ENCODE peak calls at places on chromosome 17, in five cellular contexts. K, F, J, I and N are unnamed samples.

GRCh38 chr17:42780816-42781638 is 617 bp downstream of the WNK4 start:
- DNase-seq in K (no peak), F (no peak), J (no peak), I (no peak), N (no peak)

GRCh38 chr17:55672585-55673501 is 49.8 kb downstream of the TMEM100 start:
- DNase-seq in K (peak), F (no peak), J (no peak), I (no peak), N (peak)

GRCh38 chr17:44348234-44348987 is 3.3 kb downstream of the GRN start:
- DNase-seq in K (peak), F (peak), J (no peak), I (no peak), N (peak)

GRCh38 chr17:83189013-83189672 is 109.7 kb downstream of the METRNL start:
- DNase-seq in K (peak), F (no peak), J (no peak), I (no peak), N (no peak)

GRCh38 chr17:14038206-14038605 is 31.1 kb upstream of the COX10 start:
- DNase-seq in K (no peak), F (no peak), J (no peak), I (no peak), N (no peak)

GRCh38 chr17:45366691-45367090 is 49.9 kb upstream of the MAP3K14 start:
- DNase-seq in K (no peak), F (no peak), J (no peak), I (peak), N (no peak)

GRCh38 chr17:67559381-67559966 is 158.3 kb upstream of the NOL11 start:
- DNase-seq in K (no peak), F (no peak), J (no peak), I (no peak), N (peak)

GRCh38 chr17:6393368-6393952 is 41.5 kb downstream of the AIPL1 start:
- DNase-seq in K (peak), F (no peak), J (no peak), I (no peak), N (no peak)

GRCh38 chr17:57810740-57811632 is 38.9 kb downstream of the MRPS23 start:
- DNase-seq in K (peak), F (no peak), J (no peak), I (peak), N (no peak)

GRCh38 chr17:17723354-17724261 is 42.4 kb downstream of the RAI1 start:
- DNase-seq in K (no peak), F (no peak), J (no peak), I (peak), N (no peak)

GRCh38 chr17:61248399-61248798 is 151.2 kb upstream of the TBX2 start:
- DNase-seq in K (peak), F (no peak), J (no peak), I (peak), N (no peak)

GRCh38 chr17:40092581-40092980 is 7.8 kb downstream of the NR1D1 start:
- DNase-seq in K (no peak), F (no peak), J (no peak), I (no peak), N (no peak)

GRCh38 chr17:3049705-3050295 is 13.6 kb downstream of the OR1D5 start:
- DNase-seq in K (no peak), F (no peak), J (no peak), I (no peak), N (no peak)

GRCh38 chr17:79778504-79779087 is 648 bp downstream of the CBX2 start:
- DNase-seq in K (no peak), F (no peak), J (no peak), I (peak), N (peak)

GRCh38 chr17:66541461-66542182 is 239.2 kb downstream of the PRKCA start:
- DNase-seq in K (no peak), F (no peak), J (no peak), I (peak), N (no peak)

GRCh38 chr17:76506408-76507328 is 5.4 kb upstream of the RHBDF2 start:
- DNase-seq in K (peak), F (peak), J (no peak), I (peak), N (peak)

GRCh38 chr17:56754523-56755208 is 79.1 kb downstream of the C17orf67 start:
- DNase-seq in K (no peak), F (peak), J (no peak), I (peak), N (peak)

GRCh38 chr17:4815043-4815675 is 8.2 kb downstream of the PLD2 start:
- DNase-seq in K (no peak), F (no peak), J (no peak), I (no peak), N (no peak)
- TF ChIP-seq CTCF in K (no peak), F (no peak), J (no peak), I (peak), N (no peak)

DNA sequence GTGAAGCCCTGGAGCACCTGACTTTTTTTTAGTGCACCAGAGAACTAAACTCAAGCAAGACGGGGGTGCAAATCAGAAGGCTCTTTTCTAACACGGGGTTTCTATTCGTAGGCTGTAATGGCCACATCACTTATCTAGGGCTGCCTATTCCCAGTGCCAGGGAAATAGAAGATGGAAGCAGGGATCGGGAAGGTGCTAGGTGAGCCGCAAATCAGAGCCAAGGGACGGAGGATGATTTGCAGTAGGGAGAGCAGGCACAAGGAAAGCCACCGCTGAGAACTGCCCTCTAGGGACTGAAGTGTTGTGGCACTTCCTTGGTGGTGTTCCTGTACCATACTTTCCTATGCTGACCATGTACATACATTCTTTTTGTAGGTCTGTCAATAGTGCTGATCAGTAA is 7.8 kb upstream of the SLC46A1 start:
- DNase-seq in K (no peak), F (no peak), J (no peak), I (no peak), N (no peak)
- TF ChIP-seq CTCF in K (no peak), F (no peak), J (no peak), I (no peak), N (no peak)

DNA sequence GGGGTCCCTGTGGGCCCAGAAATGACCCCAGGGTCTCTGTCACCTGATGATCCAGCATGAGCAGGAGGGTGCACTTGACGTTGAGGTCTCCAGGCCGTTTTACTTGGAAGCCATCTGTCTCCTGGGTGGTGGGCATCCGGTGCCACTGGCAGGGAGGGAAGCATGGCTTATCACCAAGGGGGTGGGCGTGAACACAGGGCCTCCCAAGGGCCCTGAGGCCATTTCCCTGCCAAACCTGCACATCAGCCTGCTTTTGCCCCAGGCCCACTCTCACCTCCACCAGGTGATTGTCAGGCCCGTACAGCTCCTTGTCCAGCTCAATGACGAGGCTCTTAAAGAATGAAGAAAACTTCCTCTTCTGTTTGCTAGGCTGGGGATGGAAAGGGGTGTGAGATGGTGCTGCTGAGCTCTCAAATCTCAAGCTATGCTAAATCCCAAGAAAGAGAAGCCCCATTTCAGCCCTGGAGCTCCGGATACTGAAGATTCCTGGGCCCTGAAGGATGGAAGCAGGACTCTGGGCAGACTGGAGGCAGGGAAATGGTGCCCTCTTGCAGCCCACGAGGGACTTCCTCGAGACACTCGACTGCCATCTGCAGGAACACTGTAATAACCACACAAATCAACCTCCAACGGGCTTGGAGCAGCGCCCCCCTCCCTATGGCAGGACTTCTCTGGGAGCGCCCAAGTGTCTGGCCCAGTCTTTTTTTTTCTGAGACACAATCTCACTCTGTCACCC is 7.1 kb upstream of the FTSJ3 start:
- DNase-seq in K (peak), F (peak), J (no peak), I (peak), N (peak)
- TF ChIP-seq CTCF in K (peak), F (peak), J (peak), I (peak), N (peak)

GRCh38 chr17:38886643-38887010 is 16.8 kb downstream of the LASP1 start:
- DNase-seq in K (no peak), F (no peak), J (no peak), I (no peak), N (no peak)

GRCh38 chr17:38885728-38886642 is 16.1 kb downstream of the LASP1 start:
- DNase-seq in K (no peak), F (no peak), J (no peak), I (peak), N (no peak)

GRCh38 chr17:38885044-38885727 is 15.3 kb downstream of the LASP1 start:
- DNase-seq in K (peak), F (no peak), J (no peak), I (no peak), N (no peak)

GRCh38 chr17:38881600-38882191 is 11.8 kb downstream of the LASP1 start:
- DNase-seq in K (no peak), F (no peak), J (no peak), I (peak), N (no peak)

DNA sequence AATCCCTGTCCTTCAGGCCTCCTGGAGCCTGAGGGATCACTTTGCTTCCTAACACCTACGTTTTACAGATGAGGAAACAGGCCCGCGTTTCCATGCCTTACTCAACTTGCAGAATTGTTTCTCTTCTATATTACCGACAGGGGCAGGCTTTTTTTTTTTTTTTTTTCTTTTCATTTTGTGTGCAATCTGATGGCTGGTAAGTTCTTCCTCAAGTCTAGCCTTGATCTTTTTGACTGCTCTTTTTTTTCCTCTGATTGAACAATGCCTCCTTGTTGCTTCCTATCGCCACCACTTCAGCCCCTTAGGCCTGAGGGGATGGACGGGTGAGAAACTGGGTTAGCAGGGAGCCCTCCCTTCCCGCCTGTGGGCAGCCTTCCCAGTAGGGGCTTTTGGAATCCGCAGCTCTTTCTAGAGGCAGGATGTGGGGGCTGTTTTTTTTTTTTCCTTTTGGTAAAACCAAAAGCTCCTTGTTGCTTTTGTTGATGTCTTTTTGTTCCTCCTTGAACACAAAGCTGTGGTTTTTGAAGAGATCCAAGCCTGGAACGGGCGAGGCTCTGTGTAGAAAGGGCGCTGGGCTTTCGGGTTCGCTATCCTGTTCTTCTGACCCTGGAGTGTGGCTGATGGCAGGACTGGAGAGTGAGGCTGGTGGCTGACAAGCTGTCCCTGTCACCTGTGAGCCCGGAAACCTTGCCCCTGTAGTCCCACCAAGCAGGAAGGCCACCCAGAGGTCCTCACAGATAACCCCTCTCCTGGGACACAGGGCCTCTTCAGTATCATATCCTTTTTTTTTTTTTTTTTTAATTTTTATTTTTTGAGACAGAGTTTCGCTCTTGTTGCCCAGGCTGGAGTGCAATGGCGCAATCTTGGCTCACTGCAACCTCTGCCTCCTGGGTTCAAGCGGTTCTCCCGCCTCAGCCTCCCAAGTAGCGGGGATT is 14.0 kb downstream of the LASP1 start:
- DNase-seq in K (no peak), F (no peak), J (no peak), I (no peak), N (no peak)
- TF ChIP-seq CTCF in K (no peak), F (no peak), J (no peak), I (no peak), N (no peak)